ENCODE peak calls at places on chromosomes 11 and 22, in eight cellular contexts. One of them, this sample, is unnamed.

GRCh38 chr11:19089421-19089820 is 27.5 kb upstream of the ZDHHC13 start:
- DNase-seq in endothelial cell of umbilical vein: no peak
- DNase-seq in A549: no peak
- DNase-seq in HCT116: no peak
- DNase-seq in SK-N-SH: no peak
- DNase-seq in WTC11: no peak
- DNase-seq in HepG2: no peak
- DNase-seq in H1: no peak
- DNase-seq in this sample: no peak

GRCh38 chr11:75673977-75674582 is 5.2 kb upstream of the MAP6 start:
- DNase-seq in endothelial cell of umbilical vein: peak; percentile 42
- DNase-seq in A549: peak; percentile 79
- DNase-seq in HCT116: peak; percentile 43
- DNase-seq in SK-N-SH: no peak
- DNase-seq in WTC11: no peak
- DNase-seq in HepG2: peak; percentile 15
- DNase-seq in H1: no peak
- DNase-seq in this sample: peak; percentile 64

GRCh38 chr11:45457649-45458048 is 171.5 kb upstream of the SYT13 start:
- DNase-seq in endothelial cell of umbilical vein: no peak
- DNase-seq in A549: no peak
- DNase-seq in HCT116: no peak
- DNase-seq in SK-N-SH: no peak
- DNase-seq in WTC11: no peak
- DNase-seq in HepG2: no peak
- DNase-seq in H1: no peak
- DNase-seq in this sample: peak; percentile 96

GRCh38 chr11:47941907-47942558 is 38.3 kb upstream of the PTPRJ start:
- DNase-seq in endothelial cell of umbilical vein: no peak
- DNase-seq in A549: peak; percentile 78
- DNase-seq in HCT116: no peak
- DNase-seq in SK-N-SH: no peak
- DNase-seq in WTC11: no peak
- DNase-seq in HepG2: peak; percentile 68
- DNase-seq in H1: no peak
- DNase-seq in this sample: peak; percentile 77

GRCh38 chr11:12626616-12627015 is 47.6 kb upstream of the TEAD1 start:
- DNase-seq in endothelial cell of umbilical vein: no peak
- DNase-seq in A549: no peak
- DNase-seq in HCT116: no peak
- DNase-seq in SK-N-SH: no peak
- DNase-seq in WTC11: no peak
- DNase-seq in HepG2: no peak
- DNase-seq in H1: no peak
- DNase-seq in this sample: no peak

GRCh38 chr11:76787911-76788596 is 4.9 kb downstream of the TSKU start:
- DNase-seq in endothelial cell of umbilical vein: no peak
- DNase-seq in A549: no peak
- DNase-seq in HCT116: peak; percentile 61
- DNase-seq in SK-N-SH: peak; percentile 74
- DNase-seq in WTC11: no peak
- DNase-seq in HepG2: peak; percentile 75
- DNase-seq in H1: no peak
- DNase-seq in this sample: no peak

GRCh38 chr11:130511765-130512164 is 63.3 kb downstream of the ADAMTS15 start:
- DNase-seq in endothelial cell of umbilical vein: no peak
- DNase-seq in A549: no peak
- DNase-seq in HCT116: no peak
- DNase-seq in SK-N-SH: no peak
- DNase-seq in WTC11: no peak
- DNase-seq in HepG2: no peak
- DNase-seq in H1: no peak
- DNase-seq in this sample: no peak

GRCh38 chr11:11070976-11071375 is 213.1 kb upstream of the ZBED5 start:
- DNase-seq in endothelial cell of umbilical vein: no peak
- DNase-seq in A549: no peak
- DNase-seq in HCT116: no peak
- DNase-seq in SK-N-SH: no peak
- DNase-seq in WTC11: no peak
- DNase-seq in HepG2: no peak
- DNase-seq in H1: no peak
- DNase-seq in this sample: no peak

GRCh38 chr11:127993788-127994187 is 593.6 kb downstream of the ETS1 start:
- DNase-seq in endothelial cell of umbilical vein: no peak
- DNase-seq in A549: peak; percentile 2
- DNase-seq in HCT116: no peak
- DNase-seq in SK-N-SH: no peak
- DNase-seq in WTC11: peak; percentile 47
- DNase-seq in HepG2: no peak
- DNase-seq in H1: peak; percentile 57
- DNase-seq in this sample: peak; percentile 10

GRCh38 chr22:49858827-49859226 is 5.2 kb downstream of the ZBED4 start:
- DNase-seq in endothelial cell of umbilical vein: no peak
- DNase-seq in A549: no peak
- DNase-seq in HCT116: no peak
- DNase-seq in SK-N-SH: no peak
- DNase-seq in WTC11: no peak
- DNase-seq in HepG2: no peak
- DNase-seq in H1: no peak
- DNase-seq in this sample: no peak

GRCh38 chr11:59011672-59012071 is 72.4 kb downstream of the GLYATL1 start:
- DNase-seq in endothelial cell of umbilical vein: no peak
- DNase-seq in A549: no peak
- DNase-seq in HCT116: no peak
- DNase-seq in SK-N-SH: no peak
- DNase-seq in WTC11: peak; percentile 70
- DNase-seq in HepG2: no peak
- DNase-seq in H1: peak; percentile 65
- DNase-seq in this sample: no peak

GRCh38 chr11:106594751-106595351 is 423.4 kb downstream of the GUCY1A2 start:
- DNase-seq in endothelial cell of umbilical vein: no peak
- DNase-seq in A549: no peak
- DNase-seq in HCT116: no peak
- DNase-seq in SK-N-SH: no peak
- DNase-seq in WTC11: peak; percentile 45
- DNase-seq in HepG2: no peak
- DNase-seq in H1: no peak
- DNase-seq in this sample: no peak

GRCh38 chr11:70082829-70083228 is 4.7 kb downstream of the ANO1 start:
- DNase-seq in endothelial cell of umbilical vein: peak; percentile 3
- DNase-seq in A549: peak; percentile 21
- DNase-seq in HCT116: no peak
- DNase-seq in SK-N-SH: no peak
- DNase-seq in WTC11: no peak
- DNase-seq in HepG2: no peak
- DNase-seq in H1: no peak
- DNase-seq in this sample: no peak

GRCh38 chr11:120283124-120283523 is 42.0 kb upstream of the TLCD5 start:
- DNase-seq in endothelial cell of umbilical vein: no peak
- DNase-seq in A549: no peak
- DNase-seq in HCT116: no peak
- DNase-seq in SK-N-SH: no peak
- DNase-seq in WTC11: no peak
- DNase-seq in HepG2: no peak
- DNase-seq in H1: no peak
- DNase-seq in this sample: no peak

GRCh38 chr11:88100161-88100560 is 75.1 kb downstream of the RAB38 start:
- DNase-seq in endothelial cell of umbilical vein: peak; percentile 2
- DNase-seq in A549: no peak
- DNase-seq in HCT116: no peak
- DNase-seq in SK-N-SH: no peak
- DNase-seq in WTC11: no peak
- DNase-seq in HepG2: no peak
- DNase-seq in H1: no peak
- DNase-seq in this sample: no peak

GRCh38 chr22:24419480-24419860 is 7.9 kb upstream of the ADORA2A start:
- DNase-seq in endothelial cell of umbilical vein: no peak
- DNase-seq in A549: no peak
- DNase-seq in HCT116: no peak
- DNase-seq in SK-N-SH: peak; percentile 16
- DNase-seq in WTC11: no peak
- DNase-seq in HepG2: no peak
- DNase-seq in H1: no peak
- DNase-seq in this sample: no peak

GRCh38 chr22:49238181-49239141 is 589.2 kb downstream of the BRD1 start:
- DNase-seq in endothelial cell of umbilical vein: no peak
- DNase-seq in A549: no peak
- DNase-seq in HCT116: no peak
- DNase-seq in SK-N-SH: no peak
- DNase-seq in WTC11: no peak
- DNase-seq in HepG2: no peak
- DNase-seq in H1: peak; percentile 31
- DNase-seq in this sample: no peak

GRCh38 chr22:24129980-24130379 is 51.3 kb upstream of the SUSD2 start:
- DNase-seq in endothelial cell of umbilical vein: no peak
- DNase-seq in A549: no peak
- DNase-seq in HCT116: no peak
- DNase-seq in SK-N-SH: no peak
- DNase-seq in WTC11: no peak
- DNase-seq in HepG2: no peak
- DNase-seq in H1: no peak
- DNase-seq in this sample: no peak

GRCh38 chr11:84498016-84498415 is 1129.1 kb downstream of the DLG2 start:
- DNase-seq in endothelial cell of umbilical vein: no peak
- DNase-seq in A549: no peak
- DNase-seq in HCT116: no peak
- DNase-seq in SK-N-SH: no peak
- DNase-seq in WTC11: no peak
- DNase-seq in HepG2: no peak
- DNase-seq in H1: no peak
- DNase-seq in this sample: no peak
- TF ChIP-seq MAX in endothelial cell of umbilical vein: no peak
- TF ChIP-seq MAX in A549: no peak
- TF ChIP-seq MAX in HCT116: no peak
- TF ChIP-seq MAX in SK-N-SH: peak; percentile 40
- TF ChIP-seq MAX in WTC11: no peak
- TF ChIP-seq MAX in HepG2: no peak
- TF ChIP-seq MAX in H1: no peak
- TF ChIP-seq MAX in this sample: no peak

GRCh38 chr22:46104881-46105493 is 45.3 kb upstream of the PPARA start:
- DNase-seq in endothelial cell of umbilical vein: no peak
- DNase-seq in A549: peak; percentile 73
- DNase-seq in HCT116: no peak
- DNase-seq in SK-N-SH: no peak
- DNase-seq in WTC11: no peak
- DNase-seq in HepG2: no peak
- DNase-seq in H1: no peak
- DNase-seq in this sample: no peak
- TF ChIP-seq MAX in endothelial cell of umbilical vein: no peak
- TF ChIP-seq MAX in A549: peak; percentile 60
- TF ChIP-seq MAX in HCT116: no peak
- TF ChIP-seq MAX in SK-N-SH: no peak
- TF ChIP-seq MAX in WTC11: no peak
- TF ChIP-seq MAX in HepG2: no peak
- TF ChIP-seq MAX in H1: no peak
- TF ChIP-seq MAX in this sample: no peak

GRCh38 chr11:113446938-113447337 is 28.3 kb downstream of the DRD2 start:
- DNase-seq in endothelial cell of umbilical vein: no peak
- DNase-seq in A549: no peak
- DNase-seq in HCT116: no peak
- DNase-seq in SK-N-SH: peak; percentile 44
- DNase-seq in WTC11: no peak
- DNase-seq in HepG2: no peak
- DNase-seq in H1: no peak
- DNase-seq in this sample: no peak
- TF ChIP-seq MAX in endothelial cell of umbilical vein: no peak
- TF ChIP-seq MAX in A549: no peak
- TF ChIP-seq MAX in HCT116: no peak
- TF ChIP-seq MAX in SK-N-SH: no peak
- TF ChIP-seq MAX in WTC11: no peak
- TF ChIP-seq MAX in HepG2: no peak
- TF ChIP-seq MAX in H1: no peak
- TF ChIP-seq MAX in this sample: no peak

GRCh38 chr22:19890502-19891349 is 36.1 kb upstream of the GNB1L start:
- DNase-seq in endothelial cell of umbilical vein: peak; percentile 61
- DNase-seq in A549: no peak
- DNase-seq in HCT116: no peak
- DNase-seq in SK-N-SH: peak; percentile 60
- DNase-seq in WTC11: no peak
- DNase-seq in HepG2: no peak
- DNase-seq in H1: no peak
- DNase-seq in this sample: no peak

GRCh38 chr22:19892249-19892879 is 37.7 kb upstream of the GNB1L start:
- DNase-seq in endothelial cell of umbilical vein: peak; percentile 79
- DNase-seq in A549: no peak
- DNase-seq in HCT116: no peak
- DNase-seq in SK-N-SH: peak; percentile 79
- DNase-seq in WTC11: no peak
- DNase-seq in HepG2: peak; percentile 76
- DNase-seq in H1: no peak
- DNase-seq in this sample: peak; percentile 52

GRCh38 chr22:19891350-19892248 is 36.9 kb upstream of the GNB1L start:
- DNase-seq in endothelial cell of umbilical vein: peak; percentile 90
- DNase-seq in A549: no peak
- DNase-seq in HCT116: no peak
- DNase-seq in SK-N-SH: peak; percentile 89
- DNase-seq in WTC11: peak; percentile 64
- DNase-seq in HepG2: peak; percentile 71
- DNase-seq in H1: no peak
- DNase-seq in this sample: peak; percentile 91

GRCh38 chr22:19888131-19888746 is 33.6 kb upstream of the GNB1L start:
- DNase-seq in endothelial cell of umbilical vein: no peak
- DNase-seq in A549: no peak
- DNase-seq in HCT116: no peak
- DNase-seq in SK-N-SH: no peak
- DNase-seq in WTC11: no peak
- DNase-seq in HepG2: no peak
- DNase-seq in H1: no peak
- DNase-seq in this sample: no peak

GRCh38 chr22:19889951-19890350 is 35.3 kb upstream of the GNB1L start:
- DNase-seq in endothelial cell of umbilical vein: no peak
- DNase-seq in A549: no peak
- DNase-seq in HCT116: no peak
- DNase-seq in SK-N-SH: no peak
- DNase-seq in WTC11: no peak
- DNase-seq in HepG2: no peak
- DNase-seq in H1: no peak
- DNase-seq in this sample: no peak
- TF ChIP-seq MAX in endothelial cell of umbilical vein: peak; percentile 20
- TF ChIP-seq MAX in A549: no peak
- TF ChIP-seq MAX in HCT116: no peak
- TF ChIP-seq MAX in SK-N-SH: no peak
- TF ChIP-seq MAX in WTC11: no peak
- TF ChIP-seq MAX in HepG2: no peak
- TF ChIP-seq MAX in H1: no peak
- TF ChIP-seq MAX in this sample: no peak

This sample was measured in NB4.